ENCODE peak calls at places on chromosome 1, in eight cellular contexts. One of them, this sample, is unnamed.

GRCh38 chr1:67582625-67583461 is 102.2 kb upstream of the GADD45A start:
- DNase-seq in cardiac muscle cell: peak
- DNase-seq in cardiac fibroblast: no peak
- DNase-seq in ascending aorta: no peak
- DNase-seq in fibroblast of lung: peak
- DNase-seq in adrenal gland: no peak
- DNase-seq in brain microvascular endothelial cell: no peak
- DNase-seq in mucosa of descending colon: no peak
- DNase-seq in this sample: no peak

GRCh38 chr1:241061062-241061461 is 295.9 kb downstream of the RGS7 start:
- DNase-seq in brain microvascular endothelial cell: no peak
- DNase-seq in fibroblast of lung: no peak
- DNase-seq in adrenal gland: no peak
- DNase-seq in cardiac muscle cell: no peak
- DNase-seq in ascending aorta: no peak
- DNase-seq in mucosa of descending colon: no peak
- DNase-seq in cardiac fibroblast: no peak
- DNase-seq in this sample: no peak

GRCh38 chr1:153677718-153678518 is 570 bp upstream of the NPR1 start:
- DNase-seq in mucosa of descending colon: peak
- DNase-seq in adrenal gland: peak
- DNase-seq in fibroblast of lung: peak
- DNase-seq in cardiac fibroblast: peak
- DNase-seq in brain microvascular endothelial cell: peak
- DNase-seq in ascending aorta: peak
- DNase-seq in cardiac muscle cell: peak
- DNase-seq in this sample: peak

GRCh38 chr1:218433744-218434143 is 88.6 kb downstream of the TGFB2 start:
- DNase-seq in mucosa of descending colon: no peak
- DNase-seq in cardiac muscle cell: peak
- DNase-seq in ascending aorta: no peak
- DNase-seq in brain microvascular endothelial cell: no peak
- DNase-seq in adrenal gland: no peak
- DNase-seq in fibroblast of lung: peak
- DNase-seq in cardiac fibroblast: peak
- DNase-seq in this sample: peak

GRCh38 chr1:53541761-53542550 is 82.8 kb downstream of the DMRTB1 start:
- DNase-seq in fibroblast of lung: peak
- DNase-seq in ascending aorta: no peak
- DNase-seq in cardiac muscle cell: peak
- DNase-seq in mucosa of descending colon: peak
- DNase-seq in adrenal gland: peak
- DNase-seq in brain microvascular endothelial cell: peak
- DNase-seq in cardiac fibroblast: peak
- DNase-seq in this sample: peak

GRCh38 chr1:9152535-9152934 is 23.6 kb upstream of the GPR157 start:
- DNase-seq in adrenal gland: no peak
- DNase-seq in cardiac fibroblast: no peak
- DNase-seq in cardiac muscle cell: no peak
- DNase-seq in fibroblast of lung: no peak
- DNase-seq in mucosa of descending colon: no peak
- DNase-seq in ascending aorta: no peak
- DNase-seq in brain microvascular endothelial cell: no peak
- DNase-seq in this sample: no peak

GRCh38 chr1:56202186-56202585 is 377.2 kb downstream of the PLPP3 start:
- DNase-seq in cardiac fibroblast: no peak
- DNase-seq in fibroblast of lung: peak
- DNase-seq in brain microvascular endothelial cell: no peak
- DNase-seq in adrenal gland: no peak
- DNase-seq in cardiac muscle cell: no peak
- DNase-seq in ascending aorta: no peak
- DNase-seq in mucosa of descending colon: no peak
- DNase-seq in this sample: no peak

GRCh38 chr1:22654692-22655091 is 1.7 kb downstream of the C1QB start:
- DNase-seq in cardiac muscle cell: no peak
- DNase-seq in fibroblast of lung: no peak
- DNase-seq in ascending aorta: no peak
- DNase-seq in brain microvascular endothelial cell: no peak
- DNase-seq in cardiac fibroblast: no peak
- DNase-seq in adrenal gland: no peak
- DNase-seq in mucosa of descending colon: no peak
- DNase-seq in this sample: no peak

GRCh38 chr1:62045579-62045978 is 149.1 kb upstream of the L1TD1 start:
- DNase-seq in mucosa of descending colon: no peak
- DNase-seq in cardiac fibroblast: no peak
- DNase-seq in ascending aorta: no peak
- DNase-seq in brain microvascular endothelial cell: no peak
- DNase-seq in fibroblast of lung: peak
- DNase-seq in cardiac muscle cell: peak
- DNase-seq in adrenal gland: no peak
- DNase-seq in this sample: no peak

GRCh38 chr1:91803133-91803532 is 82.8 kb downstream of the TGFBR3 start:
- DNase-seq in adrenal gland: no peak
- DNase-seq in cardiac fibroblast: peak
- DNase-seq in brain microvascular endothelial cell: no peak
- DNase-seq in mucosa of descending colon: no peak
- DNase-seq in cardiac muscle cell: peak
- DNase-seq in ascending aorta: no peak
- DNase-seq in fibroblast of lung: no peak
- DNase-seq in this sample: peak

GRCh38 chr1:38287547-38287946 is 241.0 kb upstream of the POU3F1 start:
- DNase-seq in fibroblast of lung: no peak
- DNase-seq in mucosa of descending colon: no peak
- DNase-seq in cardiac muscle cell: no peak
- DNase-seq in ascending aorta: no peak
- DNase-seq in cardiac fibroblast: no peak
- DNase-seq in adrenal gland: no peak
- DNase-seq in brain microvascular endothelial cell: no peak
- DNase-seq in this sample: no peak

GRCh38 chr1:217747156-217747769 is 116.1 kb downstream of the SPATA17 start:
- DNase-seq in fibroblast of lung: peak
- DNase-seq in cardiac muscle cell: peak
- DNase-seq in adrenal gland: no peak
- DNase-seq in mucosa of descending colon: no peak
- DNase-seq in cardiac fibroblast: peak
- DNase-seq in brain microvascular endothelial cell: peak
- DNase-seq in ascending aorta: no peak
- DNase-seq in this sample: peak

GRCh38 chr1:17582124-17582768 is 42.7 kb downstream of the ARHGEF10L start:
- DNase-seq in ascending aorta: no peak
- DNase-seq in fibroblast of lung: no peak
- DNase-seq in cardiac muscle cell: no peak
- DNase-seq in mucosa of descending colon: no peak
- DNase-seq in cardiac fibroblast: no peak
- DNase-seq in brain microvascular endothelial cell: no peak
- DNase-seq in adrenal gland: no peak
- DNase-seq in this sample: no peak

GRCh38 chr1:47388548-47389238 is 27.4 kb upstream of the FOXE3 start:
- DNase-seq in cardiac muscle cell: peak
- DNase-seq in adrenal gland: peak
- DNase-seq in mucosa of descending colon: peak
- DNase-seq in fibroblast of lung: peak
- DNase-seq in cardiac fibroblast: peak
- DNase-seq in brain microvascular endothelial cell: peak
- DNase-seq in ascending aorta: peak
- DNase-seq in this sample: peak

GRCh38 chr1:186082235-186082937 is 292.7 kb downstream of the TPR start:
- DNase-seq in ascending aorta: peak
- DNase-seq in mucosa of descending colon: peak
- DNase-seq in adrenal gland: peak
- DNase-seq in fibroblast of lung: peak
- DNase-seq in cardiac fibroblast: peak
- DNase-seq in cardiac muscle cell: peak
- DNase-seq in brain microvascular endothelial cell: peak
- DNase-seq in this sample: peak

GRCh38 chr1:22587247-22587646 is 24.0 kb downstream of the EPHA8 start:
- DNase-seq in ascending aorta: no peak
- DNase-seq in cardiac muscle cell: no peak
- DNase-seq in brain microvascular endothelial cell: no peak
- DNase-seq in cardiac fibroblast: no peak
- DNase-seq in mucosa of descending colon: peak
- DNase-seq in fibroblast of lung: no peak
- DNase-seq in adrenal gland: no peak
- DNase-seq in this sample: no peak

GRCh38 chr1:168709896-168710305 is 19.1 kb downstream of the DPT start:
- DNase-seq in ascending aorta: no peak
- DNase-seq in fibroblast of lung: peak
- DNase-seq in brain microvascular endothelial cell: peak
- DNase-seq in cardiac muscle cell: peak
- DNase-seq in adrenal gland: no peak
- DNase-seq in cardiac fibroblast: peak
- DNase-seq in mucosa of descending colon: no peak
- DNase-seq in this sample: peak

DNA sequence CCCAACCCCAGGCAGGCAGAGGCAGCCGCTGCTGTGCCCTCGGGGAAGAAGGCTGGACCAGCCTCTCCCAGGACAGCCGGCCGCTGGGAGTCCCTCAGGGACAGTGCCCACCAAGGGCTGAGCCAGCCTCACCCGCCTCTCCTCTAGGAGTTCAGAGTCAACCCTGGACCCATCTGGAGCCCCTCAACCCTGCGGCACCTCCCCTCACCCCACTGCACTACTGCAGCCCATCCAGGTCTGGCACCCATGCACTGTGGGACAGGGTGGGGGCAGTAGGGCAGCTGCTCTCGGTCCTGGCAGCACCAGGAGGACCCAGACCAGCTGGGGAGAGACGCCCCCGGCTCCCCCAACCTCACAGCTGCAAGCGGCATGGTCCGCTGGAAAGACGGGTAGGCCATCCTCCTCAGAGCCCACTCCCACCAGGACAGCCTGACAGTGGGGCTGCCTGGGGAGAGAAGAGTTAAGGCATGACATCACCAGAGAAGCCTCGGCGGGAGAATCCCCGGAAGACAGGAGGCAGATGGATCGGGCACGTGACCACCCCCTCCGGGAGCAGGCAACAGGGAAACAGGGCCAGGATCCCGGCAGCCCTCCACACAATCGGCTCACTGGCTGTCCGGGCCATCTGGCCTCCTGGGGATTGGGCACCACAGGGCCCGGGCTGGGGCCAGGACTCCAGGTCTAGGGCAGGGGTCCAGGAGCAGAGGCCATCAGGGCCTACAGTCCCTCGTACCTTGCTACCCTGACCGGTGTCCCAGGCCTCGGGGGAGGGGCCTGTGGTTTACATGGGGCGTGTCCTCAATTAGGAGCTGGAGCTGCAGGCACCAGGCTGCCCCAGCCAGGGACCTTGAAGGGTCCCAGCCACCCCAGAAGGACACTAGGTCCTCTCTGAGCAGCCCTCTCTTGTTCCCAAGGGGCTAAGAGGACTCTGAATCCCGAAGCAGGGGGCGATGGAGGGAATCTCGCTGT is 3.1 kb downstream of the ACAP3 start:
- DNase-seq in adrenal gland: peak
- DNase-seq in mucosa of descending colon: peak
- DNase-seq in brain microvascular endothelial cell: peak
- DNase-seq in cardiac fibroblast: peak
- DNase-seq in fibroblast of lung: peak
- DNase-seq in ascending aorta: no peak
- DNase-seq in cardiac muscle cell: peak
- DNase-seq in this sample: peak
- TF ChIP-seq CTCF in adrenal gland: no peak
- TF ChIP-seq CTCF in mucosa of descending colon: no peak
- TF ChIP-seq CTCF in brain microvascular endothelial cell: no peak
- TF ChIP-seq CTCF in cardiac fibroblast: no peak
- TF ChIP-seq CTCF in fibroblast of lung: no peak
- TF ChIP-seq CTCF in ascending aorta: no peak
- TF ChIP-seq CTCF in cardiac muscle cell: no peak
- TF ChIP-seq CTCF in this sample: no peak

GRCh38 chr1:16206547-16207317 is 5.7 kb downstream of the ARHGEF19 start:
- DNase-seq in fibroblast of lung: peak
- DNase-seq in ascending aorta: peak
- DNase-seq in adrenal gland: peak
- DNase-seq in mucosa of descending colon: peak
- DNase-seq in cardiac muscle cell: peak
- DNase-seq in cardiac fibroblast: peak
- DNase-seq in brain microvascular endothelial cell: peak
- DNase-seq in this sample: peak

GRCh38 chr1:16204216-16204615 is 8.2 kb downstream of the ARHGEF19 start:
- DNase-seq in brain microvascular endothelial cell: no peak
- DNase-seq in cardiac fibroblast: no peak
- DNase-seq in mucosa of descending colon: peak
- DNase-seq in ascending aorta: no peak
- DNase-seq in cardiac muscle cell: no peak
- DNase-seq in adrenal gland: no peak
- DNase-seq in fibroblast of lung: no peak
- DNase-seq in this sample: no peak

GRCh38 chr1:16205891-16206546 is 6.4 kb downstream of the ARHGEF19 start:
- DNase-seq in cardiac muscle cell: no peak
- DNase-seq in fibroblast of lung: no peak
- DNase-seq in adrenal gland: no peak
- DNase-seq in brain microvascular endothelial cell: no peak
- DNase-seq in cardiac fibroblast: no peak
- DNase-seq in ascending aorta: no peak
- DNase-seq in mucosa of descending colon: peak
- DNase-seq in this sample: no peak

GRCh38 chr1:16204634-16205332 is 7.7 kb downstream of the ARHGEF19 start:
- DNase-seq in fibroblast of lung: no peak
- DNase-seq in adrenal gland: no peak
- DNase-seq in cardiac fibroblast: no peak
- DNase-seq in mucosa of descending colon: peak
- DNase-seq in cardiac muscle cell: no peak
- DNase-seq in ascending aorta: no peak
- DNase-seq in brain microvascular endothelial cell: no peak
- DNase-seq in this sample: no peak

GRCh38 chr1:16205333-16205671 is 7.2 kb downstream of the ARHGEF19 start:
- DNase-seq in ascending aorta: no peak
- DNase-seq in brain microvascular endothelial cell: no peak
- DNase-seq in fibroblast of lung: no peak
- DNase-seq in mucosa of descending colon: peak
- DNase-seq in cardiac muscle cell: no peak
- DNase-seq in cardiac fibroblast: no peak
- DNase-seq in adrenal gland: no peak
- DNase-seq in this sample: no peak
- H3K4me3 ChIP-seq in ascending aorta: no peak
- H3K4me3 ChIP-seq in brain microvascular endothelial cell: no peak
- H3K4me3 ChIP-seq in fibroblast of lung: no peak
- H3K4me3 ChIP-seq in mucosa of descending colon: no peak
- H3K4me3 ChIP-seq in cardiac muscle cell: no peak
- H3K4me3 ChIP-seq in cardiac fibroblast: no peak
- H3K4me3 ChIP-seq in adrenal gland: no peak
- H3K4me3 ChIP-seq in this sample: no peak

GRCh38 chr1:87335175-87335992 is 6.7 kb downstream of the LMO4 start:
- DNase-seq in fibroblast of lung: peak
- DNase-seq in adrenal gland: peak
- DNase-seq in mucosa of descending colon: peak
- DNase-seq in ascending aorta: peak
- DNase-seq in cardiac muscle cell: peak
- DNase-seq in cardiac fibroblast: peak
- DNase-seq in brain microvascular endothelial cell: peak
- DNase-seq in this sample: peak
- TF ChIP-seq CTCF in fibroblast of lung: no peak
- TF ChIP-seq CTCF in adrenal gland: peak
- TF ChIP-seq CTCF in mucosa of descending colon: peak
- TF ChIP-seq CTCF in ascending aorta: no peak
- TF ChIP-seq CTCF in cardiac muscle cell: peak
- TF ChIP-seq CTCF in cardiac fibroblast: no peak
- TF ChIP-seq CTCF in brain microvascular endothelial cell: no peak
- TF ChIP-seq CTCF in this sample: no peak

DNA sequence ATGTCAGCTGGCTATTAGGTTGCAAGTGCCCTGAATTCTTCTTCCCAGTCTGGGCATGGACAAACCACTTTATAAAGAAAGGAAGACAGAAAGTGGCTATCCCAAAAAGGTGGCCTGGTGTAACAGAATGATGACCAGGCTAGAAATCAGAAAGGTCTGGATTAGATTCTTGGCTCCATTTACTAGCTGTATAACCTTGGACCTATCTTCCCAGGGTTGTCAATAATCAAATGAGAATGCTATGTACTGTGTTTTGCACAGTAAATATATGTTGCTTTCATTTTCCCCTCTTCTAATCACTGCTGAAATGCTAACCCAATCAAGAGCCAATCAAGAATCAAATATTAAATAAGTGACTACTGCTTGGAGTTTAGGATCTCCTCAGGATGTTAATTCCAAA is 20.4 kb downstream of the RNF19B start:
- DNase-seq in fibroblast of lung: no peak
- DNase-seq in cardiac fibroblast: no peak
- DNase-seq in adrenal gland: no peak
- DNase-seq in ascending aorta: no peak
- DNase-seq in mucosa of descending colon: no peak
- DNase-seq in cardiac muscle cell: no peak
- DNase-seq in brain microvascular endothelial cell: no peak
- DNase-seq in this sample: no peak
- H3K4me3 ChIP-seq in fibroblast of lung: no peak
- H3K4me3 ChIP-seq in cardiac fibroblast: no peak
- H3K4me3 ChIP-seq in adrenal gland: no peak
- H3K4me3 ChIP-seq in ascending aorta: no peak
- H3K4me3 ChIP-seq in mucosa of descending colon: no peak
- H3K4me3 ChIP-seq in cardiac muscle cell: no peak
- H3K4me3 ChIP-seq in brain microvascular endothelial cell: no peak
- H3K4me3 ChIP-seq in this sample: no peak